ENCODE peak calls at places on chromosome 5, in ten cellular contexts. One of them, this sample, is unnamed.

GRCh38 chr5:16735092-16735970 is 118.5 kb upstream of the RETREG1 start:
- DNase-seq in fibroblast of mammary gland: no peak
- DNase-seq in right atrium auricular region: no peak
- DNase-seq in coronary artery: no peak
- DNase-seq in transverse colon: no peak
- DNase-seq in astrocyte: no peak
- DNase-seq in GM12865: no peak
- DNase-seq in upper lobe of right lung: no peak
- DNase-seq in glutamatergic neuron: no peak
- DNase-seq in neural progenitor cell: no peak
- DNase-seq in this sample: no peak

GRCh38 chr5:168374532-168374931 is 83.1 kb downstream of the WWC1 start:
- DNase-seq in fibroblast of mammary gland: no peak
- DNase-seq in right atrium auricular region: no peak
- DNase-seq in coronary artery: no peak
- DNase-seq in transverse colon: no peak
- DNase-seq in astrocyte: no peak
- DNase-seq in GM12865: no peak
- DNase-seq in upper lobe of right lung: no peak
- DNase-seq in glutamatergic neuron: no peak
- DNase-seq in neural progenitor cell: no peak
- DNase-seq in this sample: no peak

GRCh38 chr5:158100373-158100902 is 241.5 kb upstream of the CLINT1 start:
- DNase-seq in fibroblast of mammary gland: peak
- DNase-seq in right atrium auricular region: no peak
- DNase-seq in coronary artery: no peak
- DNase-seq in transverse colon: no peak
- DNase-seq in astrocyte: no peak
- DNase-seq in GM12865: no peak
- DNase-seq in upper lobe of right lung: no peak
- DNase-seq in glutamatergic neuron: no peak
- DNase-seq in neural progenitor cell: no peak
- DNase-seq in this sample: no peak

GRCh38 chr5:170020423-170020822 is 40.1 kb upstream of the INSYN2B start:
- DNase-seq in fibroblast of mammary gland: no peak
- DNase-seq in right atrium auricular region: no peak
- DNase-seq in coronary artery: no peak
- DNase-seq in transverse colon: no peak
- DNase-seq in astrocyte: no peak
- DNase-seq in GM12865: no peak
- DNase-seq in upper lobe of right lung: no peak
- DNase-seq in glutamatergic neuron: no peak
- DNase-seq in neural progenitor cell: no peak
- DNase-seq in this sample: no peak

GRCh38 chr5:107646418-107646817 is 24.3 kb downstream of the EFNA5 start:
- DNase-seq in fibroblast of mammary gland: no peak
- DNase-seq in right atrium auricular region: no peak
- DNase-seq in coronary artery: no peak
- DNase-seq in transverse colon: no peak
- DNase-seq in astrocyte: no peak
- DNase-seq in GM12865: no peak
- DNase-seq in upper lobe of right lung: no peak
- DNase-seq in glutamatergic neuron: no peak
- DNase-seq in neural progenitor cell: no peak
- DNase-seq in this sample: no peak

GRCh38 chr5:180287404-180287803 is 4.5 kb downstream of the MAPK9 start:
- DNase-seq in fibroblast of mammary gland: no peak
- DNase-seq in right atrium auricular region: no peak
- DNase-seq in coronary artery: no peak
- DNase-seq in transverse colon: no peak
- DNase-seq in astrocyte: no peak
- DNase-seq in GM12865: no peak
- DNase-seq in upper lobe of right lung: no peak
- DNase-seq in glutamatergic neuron: no peak
- DNase-seq in neural progenitor cell: no peak
- DNase-seq in this sample: no peak

GRCh38 chr5:33936381-33937016 is at the start of gene RXFP3:
- DNase-seq in fibroblast of mammary gland: peak
- DNase-seq in right atrium auricular region: no peak
- DNase-seq in coronary artery: no peak
- DNase-seq in transverse colon: no peak
- DNase-seq in astrocyte: peak
- DNase-seq in GM12865: no peak
- DNase-seq in upper lobe of right lung: no peak
- DNase-seq in glutamatergic neuron: peak
- DNase-seq in neural progenitor cell: no peak
- DNase-seq in this sample: no peak

GRCh38 chr5:25009063-25009462 is 364.3 kb upstream of the CDH10 start:
- DNase-seq in fibroblast of mammary gland: no peak
- DNase-seq in right atrium auricular region: no peak
- DNase-seq in coronary artery: no peak
- DNase-seq in transverse colon: no peak
- DNase-seq in astrocyte: peak
- DNase-seq in GM12865: no peak
- DNase-seq in upper lobe of right lung: no peak
- DNase-seq in glutamatergic neuron: no peak
- DNase-seq in neural progenitor cell: no peak
- DNase-seq in this sample: no peak

GRCh38 chr5:15463231-15463630 is 36.7 kb upstream of the FBXL7 start:
- DNase-seq in fibroblast of mammary gland: peak
- DNase-seq in right atrium auricular region: no peak
- DNase-seq in coronary artery: no peak
- DNase-seq in transverse colon: no peak
- DNase-seq in astrocyte: peak
- DNase-seq in GM12865: no peak
- DNase-seq in upper lobe of right lung: no peak
- DNase-seq in glutamatergic neuron: no peak
- DNase-seq in neural progenitor cell: peak
- DNase-seq in this sample: no peak

GRCh38 chr5:139638090-139638735 is 9.9 kb upstream of the CXXC5 start:
- DNase-seq in fibroblast of mammary gland: peak
- DNase-seq in right atrium auricular region: peak
- DNase-seq in coronary artery: peak
- DNase-seq in transverse colon: peak
- DNase-seq in astrocyte: peak
- DNase-seq in GM12865: peak
- DNase-seq in upper lobe of right lung: peak
- DNase-seq in glutamatergic neuron: peak
- DNase-seq in neural progenitor cell: peak
- DNase-seq in this sample: no peak

GRCh38 chr5:147391781-147392180 is 118.1 kb downstream of the DPYSL3 start:
- DNase-seq in fibroblast of mammary gland: peak
- DNase-seq in right atrium auricular region: peak
- DNase-seq in coronary artery: no peak
- DNase-seq in transverse colon: peak
- DNase-seq in astrocyte: peak
- DNase-seq in GM12865: peak
- DNase-seq in upper lobe of right lung: no peak
- DNase-seq in glutamatergic neuron: peak
- DNase-seq in neural progenitor cell: peak
- DNase-seq in this sample: peak

GRCh38 chr5:5156461-5157082 is 16.4 kb downstream of the ADAMTS16 start:
- DNase-seq in fibroblast of mammary gland: no peak
- DNase-seq in right atrium auricular region: no peak
- DNase-seq in coronary artery: no peak
- DNase-seq in transverse colon: no peak
- DNase-seq in astrocyte: no peak
- DNase-seq in GM12865: no peak
- DNase-seq in upper lobe of right lung: no peak
- DNase-seq in glutamatergic neuron: no peak
- DNase-seq in neural progenitor cell: no peak
- DNase-seq in this sample: no peak

GRCh38 chr5:80481019-80481893 is 6.6 kb upstream of the FAM151B start:
- DNase-seq in fibroblast of mammary gland: peak
- DNase-seq in right atrium auricular region: no peak
- DNase-seq in coronary artery: no peak
- DNase-seq in transverse colon: peak
- DNase-seq in astrocyte: peak
- DNase-seq in GM12865: peak
- DNase-seq in upper lobe of right lung: no peak
- DNase-seq in glutamatergic neuron: peak
- DNase-seq in neural progenitor cell: peak
- DNase-seq in this sample: peak

GRCh38 chr5:156326718-156327259 is at the start of gene SGCD:
- DNase-seq in fibroblast of mammary gland: peak
- DNase-seq in right atrium auricular region: peak
- DNase-seq in coronary artery: peak
- DNase-seq in transverse colon: peak
- DNase-seq in astrocyte: peak
- DNase-seq in GM12865: no peak
- DNase-seq in upper lobe of right lung: peak
- DNase-seq in glutamatergic neuron: peak
- DNase-seq in neural progenitor cell: peak
- DNase-seq in this sample: peak
- TF ChIP-seq CTCF in fibroblast of mammary gland: peak
- TF ChIP-seq CTCF in right atrium auricular region: peak
- TF ChIP-seq CTCF in coronary artery: no peak
- TF ChIP-seq CTCF in transverse colon: no peak
- TF ChIP-seq CTCF in astrocyte: no peak
- TF ChIP-seq CTCF in GM12865: no peak
- TF ChIP-seq CTCF in upper lobe of right lung: no peak
- TF ChIP-seq CTCF in glutamatergic neuron: no peak
- TF ChIP-seq CTCF in neural progenitor cell: no peak
- TF ChIP-seq CTCF in this sample: peak

GRCh38 chr5:91182763-91183162 is 200.4 kb downstream of the ARRDC3 start:
- DNase-seq in fibroblast of mammary gland: peak
- DNase-seq in right atrium auricular region: peak
- DNase-seq in coronary artery: no peak
- DNase-seq in transverse colon: peak
- DNase-seq in astrocyte: no peak
- DNase-seq in GM12865: peak
- DNase-seq in upper lobe of right lung: no peak
- DNase-seq in glutamatergic neuron: no peak
- DNase-seq in neural progenitor cell: no peak
- DNase-seq in this sample: no peak
- TF ChIP-seq CTCF in fibroblast of mammary gland: peak
- TF ChIP-seq CTCF in right atrium auricular region: peak
- TF ChIP-seq CTCF in coronary artery: no peak
- TF ChIP-seq CTCF in transverse colon: no peak
- TF ChIP-seq CTCF in astrocyte: no peak
- TF ChIP-seq CTCF in GM12865: no peak
- TF ChIP-seq CTCF in upper lobe of right lung: peak
- TF ChIP-seq CTCF in glutamatergic neuron: no peak
- TF ChIP-seq CTCF in neural progenitor cell: no peak
- TF ChIP-seq CTCF in this sample: peak

GRCh38 chr5:138274189-138274853 is at the start of gene GFRA3:
- DNase-seq in fibroblast of mammary gland: no peak
- DNase-seq in right atrium auricular region: no peak
- DNase-seq in coronary artery: no peak
- DNase-seq in transverse colon: no peak
- DNase-seq in astrocyte: no peak
- DNase-seq in GM12865: peak
- DNase-seq in upper lobe of right lung: no peak
- DNase-seq in glutamatergic neuron: peak
- DNase-seq in neural progenitor cell: peak
- DNase-seq in this sample: no peak
- TF ChIP-seq CTCF in fibroblast of mammary gland: no peak
- TF ChIP-seq CTCF in right atrium auricular region: no peak
- TF ChIP-seq CTCF in coronary artery: no peak
- TF ChIP-seq CTCF in transverse colon: no peak
- TF ChIP-seq CTCF in astrocyte: no peak
- TF ChIP-seq CTCF in GM12865: no peak
- TF ChIP-seq CTCF in upper lobe of right lung: no peak
- TF ChIP-seq CTCF in glutamatergic neuron: no peak
- TF ChIP-seq CTCF in neural progenitor cell: peak
- TF ChIP-seq CTCF in this sample: no peak

DNA sequence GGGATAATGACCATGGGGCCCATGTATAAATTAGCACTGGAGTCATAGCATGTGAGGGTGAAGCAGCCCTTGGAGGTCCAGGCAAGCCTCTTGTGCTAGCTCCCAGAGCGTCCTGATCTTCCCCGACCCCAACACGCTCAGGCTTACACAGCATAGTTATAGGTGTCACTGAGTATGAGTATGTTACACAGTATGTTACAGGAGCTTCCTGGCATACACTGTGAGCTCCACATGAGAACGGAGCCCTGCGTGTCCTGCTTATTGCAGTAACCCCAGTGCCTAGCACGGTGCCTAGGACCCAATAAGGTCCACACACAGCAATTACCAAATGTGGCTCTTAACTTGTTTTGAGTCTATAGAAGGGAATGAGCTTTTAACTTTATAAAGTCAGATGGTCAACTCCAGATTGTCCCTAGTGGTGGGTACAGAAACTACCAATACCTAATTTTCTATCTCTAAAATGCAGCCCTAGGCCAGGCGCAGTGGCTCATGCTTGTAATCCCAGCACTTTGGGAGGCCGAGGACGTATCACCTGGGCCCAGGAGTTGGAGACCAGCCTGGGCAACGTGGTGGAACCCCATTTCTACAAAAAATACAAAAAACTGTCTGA is 64.1 kb downstream of the PLAC8L1 start:
- DNase-seq in fibroblast of mammary gland: peak
- DNase-seq in right atrium auricular region: no peak
- DNase-seq in coronary artery: no peak
- DNase-seq in transverse colon: no peak
- DNase-seq in astrocyte: no peak
- DNase-seq in GM12865: no peak
- DNase-seq in upper lobe of right lung: no peak
- DNase-seq in glutamatergic neuron: no peak
- DNase-seq in neural progenitor cell: no peak
- DNase-seq in this sample: no peak
- TF ChIP-seq CTCF in fibroblast of mammary gland: peak
- TF ChIP-seq CTCF in right atrium auricular region: peak
- TF ChIP-seq CTCF in coronary artery: no peak
- TF ChIP-seq CTCF in transverse colon: peak
- TF ChIP-seq CTCF in astrocyte: peak
- TF ChIP-seq CTCF in GM12865: peak
- TF ChIP-seq CTCF in upper lobe of right lung: peak
- TF ChIP-seq CTCF in glutamatergic neuron: peak
- TF ChIP-seq CTCF in neural progenitor cell: peak
- TF ChIP-seq CTCF in this sample: peak

DNA sequence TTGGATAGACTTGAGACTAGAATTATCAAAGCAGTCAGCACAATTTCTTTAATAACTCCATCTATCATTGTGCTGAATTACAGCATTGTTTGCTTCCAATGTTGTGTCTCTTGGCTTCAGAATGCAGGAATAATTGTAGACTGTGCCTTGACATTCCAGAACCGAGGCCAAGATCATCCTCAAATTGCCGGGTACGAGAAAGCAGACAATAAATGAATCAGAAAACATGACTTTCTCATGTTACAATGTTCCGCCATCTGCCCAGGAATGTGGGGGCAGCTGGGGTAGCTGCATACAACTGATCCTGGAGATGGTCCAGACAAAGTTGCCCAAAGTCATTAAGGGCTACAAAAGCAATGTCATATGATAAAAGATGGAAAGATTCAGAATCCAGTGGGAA is 206.2 kb upstream of the SGCD start:
- DNase-seq in fibroblast of mammary gland: peak
- DNase-seq in right atrium auricular region: no peak
- DNase-seq in coronary artery: no peak
- DNase-seq in transverse colon: no peak
- DNase-seq in astrocyte: peak
- DNase-seq in GM12865: no peak
- DNase-seq in upper lobe of right lung: no peak
- DNase-seq in glutamatergic neuron: no peak
- DNase-seq in neural progenitor cell: no peak
- DNase-seq in this sample: no peak
- TF ChIP-seq CTCF in fibroblast of mammary gland: no peak
- TF ChIP-seq CTCF in right atrium auricular region: no peak
- TF ChIP-seq CTCF in coronary artery: no peak
- TF ChIP-seq CTCF in transverse colon: no peak
- TF ChIP-seq CTCF in astrocyte: no peak
- TF ChIP-seq CTCF in GM12865: no peak
- TF ChIP-seq CTCF in upper lobe of right lung: no peak
- TF ChIP-seq CTCF in glutamatergic neuron: no peak
- TF ChIP-seq CTCF in neural progenitor cell: no peak
- TF ChIP-seq CTCF in this sample: no peak